ENCODE peak calls at places on chromosomes 13 and 19, in eight cellular contexts. H, X, L, W, N, O, F and M are unnamed samples.

GRCh38 chr13:18965347-18965855 is 216.2 kb downstream of the TUBA3C start:
- DNase-seq in H (no peak), X (no peak), L (no peak), W (no peak), N (peak), O (no peak), F (peak), M (no peak)

GRCh38 chr19:48244289-48244688 is 11.4 kb downstream of the CARD8 start:
- DNase-seq in H (no peak), X (no peak), L (no peak), W (no peak), N (no peak), O (peak), F (no peak), M (no peak)

GRCh38 chr13:36475468-36475867 is 43.2 kb downstream of the CCNA1 start:
- DNase-seq in H (no peak), X (no peak), L (no peak), W (peak), N (no peak), O (no peak), F (no peak), M (no peak)

GRCh38 chr19:11197291-11198174 is at the start of gene KANK2:
- DNase-seq in H (peak), X (no peak), L (peak), W (peak), N (peak), O (peak), F (peak), M (no peak)

GRCh38 chr19:44757735-44758505 is 9.4 kb downstream of the BCL3 start:
- DNase-seq in H (peak), X (no peak), L (no peak), W (peak), N (peak), O (peak), F (no peak), M (no peak)

GRCh38 chr13:108281941-108282340 is 12.4 kb downstream of the TNFSF13B start:
- DNase-seq in H (no peak), X (no peak), L (no peak), W (no peak), N (no peak), O (no peak), F (no peak), M (no peak)

GRCh38 chr13:29496241-29496712 is 99.2 kb downstream of the SLC7A1 start:
- DNase-seq in H (no peak), X (peak), L (no peak), W (no peak), N (peak), O (no peak), F (no peak), M (no peak)

GRCh38 chr19:5038631-5039271 is 69.8 kb downstream of the KDM4B start:
- DNase-seq in H (no peak), X (peak), L (no peak), W (peak), N (peak), O (no peak), F (no peak), M (no peak)

GRCh38 chr19:29714953-29715694 is at the start of gene C19orf12:
- DNase-seq in H (peak), X (peak), L (no peak), W (peak), N (peak), O (peak), F (no peak), M (no peak)

GRCh38 chr13:57918913-57919312 is 287.4 kb downstream of the PCDH17 start:
- DNase-seq in H (no peak), X (no peak), L (no peak), W (peak), N (no peak), O (no peak), F (no peak), M (no peak)

GRCh38 chr13:30924726-30925125 is 7.7 kb upstream of the TEX26 start:
- DNase-seq in H (no peak), X (no peak), L (no peak), W (no peak), N (no peak), O (no peak), F (no peak), M (no peak)

GRCh38 chr13:91247768-91248167 is 99.7 kb upstream of the MIR17HG start:
- DNase-seq in H (no peak), X (no peak), L (no peak), W (peak), N (no peak), O (peak), F (no peak), M (no peak)

GRCh38 chr19:21434967-21435544 is 38.1 kb downstream of the ZNF493 start:
- DNase-seq in H (no peak), X (no peak), L (no peak), W (peak), N (no peak), O (no peak), F (no peak), M (no peak)

GRCh38 chr13:112626761-112627160 is 38.8 kb upstream of the TUBGCP3 start:
- DNase-seq in H (no peak), X (no peak), L (no peak), W (no peak), N (peak), O (no peak), F (no peak), M (no peak)

GRCh38 chr19:36821758-36822157 is 16.4 kb downstream of the ZNF790 start:
- DNase-seq in H (no peak), X (no peak), L (no peak), W (no peak), N (no peak), O (no peak), F (no peak), M (no peak)

GRCh38 chr13:41206467-41206866 is 12.1 kb upstream of the KBTBD7 start:
- DNase-seq in H (no peak), X (no peak), L (no peak), W (no peak), N (no peak), O (no peak), F (no peak), M (no peak)

GRCh38 chr19:36377541-36378178 is 1.3 kb downstream of the ZFP14 start:
- DNase-seq in H (no peak), X (no peak), L (no peak), W (no peak), N (no peak), O (no peak), F (no peak), M (no peak)

GRCh38 chr19:18349524-18350128 is 9.2 kb downstream of the PGPEP1 start:
- DNase-seq in H (no peak), X (no peak), L (no peak), W (peak), N (no peak), O (peak), F (no peak), M (no peak)

GRCh38 chr13:37369618-37370017 is 228.9 kb downstream of the POSTN start:
- DNase-seq in H (no peak), X (no peak), L (no peak), W (no peak), N (no peak), O (peak), F (no peak), M (no peak)

GRCh38 chr19:52227196-52227940 is 37.5 kb downstream of the PPP2R1A start:
- DNase-seq in H (no peak), X (no peak), L (no peak), W (no peak), N (no peak), O (no peak), F (no peak), M (no peak)

GRCh38 chr19:13095393-13095784 is 7.3 kb downstream of the LYL1 start:
- DNase-seq in H (no peak), X (no peak), L (no peak), W (peak), N (peak), O (no peak), F (no peak), M (no peak)

GRCh38 chr13:98504371-98504963 is 72.4 kb downstream of the STK24 start:
- DNase-seq in H (no peak), X (no peak), L (no peak), W (no peak), N (no peak), O (no peak), F (no peak), M (no peak)

GRCh38 chr19:43687660-43687997 is 17.7 kb upstream of the PLAUR start:
- DNase-seq in H (no peak), X (no peak), L (no peak), W (no peak), N (no peak), O (no peak), F (no peak), M (no peak)

GRCh38 chr13:35140831-35141230 is 198.8 kb downstream of the NBEA start:
- DNase-seq in H (no peak), X (no peak), L (no peak), W (no peak), N (no peak), O (peak), F (no peak), M (no peak)

GRCh38 chr13:90336507-90336906 is 1011.0 kb upstream of the MIR17HG start:
- DNase-seq in H (no peak), X (no peak), L (no peak), W (no peak), N (no peak), O (no peak), F (no peak), M (no peak)

GRCh38 chr13:46546084-46546786 is 6.7 kb upstream of the LRCH1 start:
- DNase-seq in H (no peak), X (no peak), L (no peak), W (no peak), N (no peak), O (no peak), F (no peak), M (no peak)

GRCh38 chr19:10228925-10229324 is 2.2 kb downstream of the S1PR2 start:
- DNase-seq in H (no peak), X (no peak), L (no peak), W (peak), N (no peak), O (peak), F (no peak), M (no peak)

GRCh38 chr13:24052547-24052981 is 108.0 kb upstream of the SPATA13 start:
- DNase-seq in H (peak), X (no peak), L (no peak), W (no peak), N (no peak), O (no peak), F (no peak), M (no peak)

GRCh38 chr13:114058051-114058867 is 74.2 kb downstream of the RASA3 start:
- DNase-seq in H (no peak), X (no peak), L (no peak), W (no peak), N (no peak), O (peak), F (no peak), M (no peak)

GRCh38 chr13:99983401-99984133 is 2.0 kb downstream of the ZIC2 start:
- DNase-seq in H (no peak), X (no peak), L (no peak), W (peak), N (no peak), O (no peak), F (peak), M (no peak)

GRCh38 chr19:31938675-31939074 is 406.7 kb upstream of the ZNF507 start:
- DNase-seq in H (no peak), X (peak), L (no peak), W (no peak), N (no peak), O (no peak), F (no peak), M (no peak)

GRCh38 chr19:50332014-50332263 is 2.8 kb upstream of the KCNC3 start:
- DNase-seq in H (no peak), X (no peak), L (no peak), W (no peak), N (peak), O (no peak), F (no peak), M (no peak)

GRCh38 chr13:35957174-35957867 is 173.9 kb downstream of the DCLK1 start:
- DNase-seq in H (no peak), X (no peak), L (no peak), W (no peak), N (no peak), O (no peak), F (no peak), M (no peak)

DNA sequence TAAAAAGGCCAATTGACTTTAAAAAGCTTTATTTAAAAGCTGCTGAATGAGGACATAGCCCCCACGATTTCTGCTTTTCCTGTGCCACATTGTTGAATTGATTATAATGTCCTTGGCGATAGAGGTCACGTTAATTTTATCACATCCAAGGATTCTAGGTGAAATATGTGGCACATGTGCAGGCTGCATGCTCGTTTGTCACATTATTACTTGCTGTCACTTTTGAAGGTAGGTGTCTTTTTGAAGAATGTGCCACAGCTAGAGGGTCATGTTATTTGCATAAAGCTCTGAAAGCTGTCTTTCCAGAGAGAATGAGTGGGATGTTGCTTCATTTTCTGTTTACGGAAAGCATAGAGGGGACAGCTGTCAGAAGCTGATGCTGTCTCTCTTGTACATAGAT is 927.6 kb upstream of the ATXN8OS start:
- DNase-seq in H (no peak), X (no peak), L (no peak), W (no peak), N (no peak), O (no peak), F (no peak), M (no peak)
- TF ChIP-seq POLR2AphosphoS5 in H (no peak), X (no peak), L (no peak), W (no peak), N (no peak), O (no peak), F (no peak), M (no peak)

GRCh38 chr19:39833464-39834286 is at the start of gene DYRK1B:
- DNase-seq in H (peak), X (no peak), L (no peak), W (peak), N (peak), O (peak), F (peak), M (peak)
- TF ChIP-seq POLR2AphosphoS5 in H (peak), X (no peak), L (no peak), W (peak), N (peak), O (peak), F (peak), M (no peak)

DNA sequence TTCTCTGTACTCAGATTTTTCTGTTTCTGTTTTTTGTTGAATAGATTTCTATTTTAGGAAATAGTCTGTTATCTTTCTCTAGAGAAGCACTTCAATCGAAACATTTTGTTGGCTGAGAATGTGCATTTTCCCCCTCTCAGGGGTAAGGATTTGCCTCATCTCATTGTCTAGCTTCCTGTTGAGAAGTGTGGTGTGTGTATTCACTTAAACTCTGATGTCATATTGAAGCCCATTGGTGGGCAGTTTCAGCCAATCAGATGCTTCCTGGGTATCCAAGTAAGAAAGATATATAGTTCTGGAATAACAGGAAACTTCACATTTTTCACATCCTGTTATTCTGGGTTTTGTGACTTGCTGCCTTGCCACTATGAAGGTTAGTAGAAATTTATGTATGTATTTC is 87.6 kb downstream of the ARHGEF7 start:
- DNase-seq in H (no peak), X (peak), L (peak), W (peak), N (no peak), O (peak), F (no peak), M (no peak)
- TF ChIP-seq POLR2AphosphoS5 in H (peak), X (no peak), L (no peak), W (no peak), N (no peak), O (peak), F (peak), M (no peak)

GRCh38 chr19:58406818-58407657 is 1.4 kb upstream of the ZNF584 start:
- DNase-seq in H (peak), X (no peak), L (no peak), W (peak), N (no peak), O (no peak), F (no peak), M (no peak)

GRCh38 chr19:58407658-58408151 is 744 bp upstream of the ZNF584 start:
- DNase-seq in H (no peak), X (no peak), L (no peak), W (peak), N (no peak), O (no peak), F (no peak), M (no peak)

GRCh38 chr19:58409010-58409790 is 751 bp downstream of the ZNF584 start:
- DNase-seq in H (peak), X (no peak), L (no peak), W (peak), N (no peak), O (peak), F (no peak), M (no peak)

DNA sequence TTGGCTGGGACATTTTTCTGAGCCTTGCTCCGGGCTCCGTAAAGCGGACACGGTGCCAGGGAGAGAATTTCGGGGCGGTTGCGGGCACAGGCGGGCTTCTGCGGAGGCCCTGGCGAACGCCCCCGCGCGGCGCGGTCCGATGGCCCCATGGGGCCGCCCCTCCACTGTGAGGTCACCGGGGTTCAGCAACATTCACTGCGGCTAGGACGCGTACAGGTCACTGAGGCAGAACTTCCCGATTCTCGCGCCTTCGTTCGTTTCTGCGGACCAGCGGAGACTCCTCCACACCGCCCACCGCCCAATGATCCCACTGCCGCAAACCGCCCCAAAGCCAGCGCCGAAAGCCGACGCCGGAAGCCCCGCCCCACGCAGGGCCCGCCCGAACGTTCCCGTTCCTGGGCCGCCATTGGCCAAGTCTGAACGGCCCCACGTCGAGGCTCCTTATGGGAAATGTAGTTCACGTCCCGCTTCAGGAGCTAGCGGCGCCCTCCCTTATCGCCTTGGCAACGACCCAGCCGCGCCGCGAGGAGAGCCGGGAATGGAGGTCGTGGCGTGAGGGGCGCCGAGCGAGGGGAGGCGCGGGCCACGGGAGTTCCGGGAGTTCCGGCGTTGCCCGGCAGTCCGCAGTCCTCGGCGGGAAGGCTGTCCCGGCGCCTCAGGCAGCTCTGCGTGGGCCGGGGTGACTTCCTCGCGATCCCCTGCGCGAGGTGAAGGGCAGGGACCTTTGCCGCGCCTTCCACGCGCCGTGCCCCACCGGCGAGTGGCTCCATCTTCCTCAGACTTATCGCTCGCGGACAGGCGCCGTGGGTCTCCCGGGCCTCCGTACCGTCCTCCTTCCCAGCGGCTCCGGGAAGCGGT is at the start of gene ZNF584:
- DNase-seq in H (peak), X (peak), L (peak), W (peak), N (peak), O (peak), F (peak), M (peak)
- TF ChIP-seq POLR2AphosphoS5 in H (peak), X (peak), L (peak), W (peak), N (peak), O (peak), F (peak), M (peak)